ENCODE peak calls at places on chromosome 15, in four cellular contexts. C is heart left ventricle; Q is A549; U is CD8-positive, alpha-beta memory T cell. R is an unnamed sample.

GRCh38 chr15:90829942-90830440 is 38.4 kb upstream of the FURIN start:
- DNase-seq in U (peak; percentile 22), Q (no peak), C (no peak), R (no peak)

GRCh38 chr15:82539690-82540054 is 585 bp downstream of the RPS17 start:
- DNase-seq in Q (no peak), U (no peak), C (no peak), R (no peak)

GRCh38 chr15:57377478-57377847 is 1.2 kb downstream of the CGNL1 start:
- DNase-seq in Q (peak; percentile 47), U (no peak), C (no peak), R (no peak)

GRCh38 chr15:76533060-76533955 is 196.7 kb downstream of the ISL2 start:
- DNase-seq in Q (peak; percentile 51), U (no peak), C (no peak), R (no peak)

GRCh38 chr15:91855684-91856553 is 2.4 kb downstream of the SLCO3A1 start:
- DNase-seq in Q (peak; percentile 64), C (no peak), U (no peak), R (no peak)

GRCh38 chr15:79179108-79179561 is 88.6 kb upstream of the RASGRF1 start:
- DNase-seq in U (no peak), C (no peak), Q (peak; percentile 72), R (no peak)

GRCh38 chr15:79192462-79193036 is 90.0 kb upstream of the ANKRD34C start:
- DNase-seq in U (no peak), Q (no peak), C (no peak), R (no peak)

GRCh38 chr15:95470529-95470928 is 860.0 kb upstream of the NR2F2 start:
- DNase-seq in U (no peak), C (no peak), Q (no peak), R (peak; percentile 15)

GRCh38 chr15:66593219-66593780 is 27.5 kb upstream of the LCTL start:
- DNase-seq in Q (no peak), U (no peak), C (no peak), R (no peak)

GRCh38 chr15:50009634-50010033 is 109.4 kb downstream of the ATP8B4 start:
- DNase-seq in Q (no peak), C (no peak), U (no peak), R (no peak)

GRCh38 chr15:49747340-49747739 is 126.5 kb downstream of the DTWD1 start:
- DNase-seq in U (no peak), Q (no peak), C (no peak), R (no peak)

GRCh38 chr15:75328493-75329314 is 7.2 kb upstream of the COMMD4 start:
- DNase-seq in Q (no peak), C (no peak), U (no peak), R (no peak)

GRCh38 chr15:90167121-90167520 is 34.0 kb upstream of the SEMA4B start:
- DNase-seq in C (no peak), U (no peak), Q (no peak), R (no peak)

GRCh38 chr15:25175789-25176615 is 221.2 kb downstream of the SNRPN start:
- DNase-seq in U (no peak), C (peak; percentile 2), Q (no peak), R (peak; percentile 4)

GRCh38 chr15:56943398-56943797 is 25.0 kb downstream of the TCF12 start:
- DNase-seq in U (no peak), Q (no peak), C (no peak), R (no peak)

GRCh38 chr15:35728176-35728938 is 182.4 kb upstream of the DPH6 start:
- DNase-seq in U (no peak), Q (peak; percentile 7), C (no peak), R (no peak)

GRCh38 chr15:48582472-48583235 is 62.9 kb downstream of the FBN1 start:
- DNase-seq in Q (no peak), U (no peak), C (no peak), R (peak; percentile 58)

GRCh38 chr15:78850926-78851600 is 21.6 kb upstream of the MORF4L1 start:
- DNase-seq in Q (no peak), U (no peak), C (no peak), R (no peak)

GRCh38 chr15:56741541-56741940 is 8.2 kb upstream of the ZNF280D start:
- DNase-seq in U (no peak), C (no peak), Q (no peak), R (no peak)

GRCh38 chr15:27449041-27449440 is 478.1 kb downstream of the GABRG3 start:
- DNase-seq in Q (no peak), C (no peak), U (no peak), R (no peak)

GRCh38 chr15:46080018-46080417 is 445.2 kb downstream of the SQOR start:
- DNase-seq in C (no peak), U (no peak), Q (no peak), R (peak; percentile 51)

GRCh38 chr15:22811640-22812039 is 25.2 kb downstream of the NIPA1 start:
- DNase-seq in C (no peak), Q (peak; percentile 79), U (no peak), R (no peak)

GRCh38 chr15:51780636-51781035 is 29.2 kb downstream of the TMOD2 start:
- DNase-seq in C (no peak), Q (no peak), U (no peak), R (no peak)

GRCh38 chr15:91499774-91500383 is 353.6 kb upstream of the SLCO3A1 start:
- DNase-seq in Q (no peak), C (no peak), U (no peak), R (no peak)

GRCh38 chr15:78004919-78005634 is 72.4 kb downstream of the TBC1D2B start:
- DNase-seq in Q (peak; percentile 51), U (no peak), C (peak; percentile 79), R (peak; percentile 85)

GRCh38 chr15:45048784-45049631 is 26.0 kb downstream of the SORD start:
- DNase-seq in C (no peak), Q (no peak), U (no peak), R (no peak)

GRCh38 chr15:74391604-74392401 is 24.4 kb upstream of the CYP11A1 start:
- DNase-seq in U (no peak), C (no peak), Q (no peak), R (no peak)

GRCh38 chr15:25740438-25741252 is 122.5 kb downstream of the ATP10A start:
- DNase-seq in U (no peak), C (no peak), Q (no peak), R (no peak)

GRCh38 chr15:39312984-39313383 is 267.9 kb upstream of the THBS1 start:
- DNase-seq in C (peak; percentile 21), U (no peak), Q (peak; percentile 47), R (no peak)

DNA sequence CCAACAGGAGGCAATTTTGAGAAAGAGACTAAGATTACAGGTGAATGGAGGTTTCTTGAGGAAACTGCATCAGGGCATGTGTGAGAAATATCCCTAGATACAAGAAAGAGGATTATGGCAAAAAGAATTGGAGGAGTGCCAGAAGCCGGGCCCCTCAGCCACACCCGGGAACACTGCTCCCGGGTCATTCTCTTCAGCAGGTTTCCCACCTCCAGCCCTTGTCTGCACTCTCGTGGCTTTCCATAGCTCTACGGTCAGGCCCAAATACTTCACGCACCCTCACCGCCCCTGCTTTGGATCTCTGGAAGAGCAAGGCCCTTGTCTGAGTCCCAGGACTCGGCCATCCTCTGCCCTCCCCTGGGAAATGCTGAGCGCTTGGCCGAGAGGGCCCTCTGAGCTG is 38.7 kb upstream of the SPTBN5 start:
- DNase-seq in Q (no peak), U (no peak), C (no peak), R (no peak)
- H3K4me1 ChIP-seq in Q (peaks cover 69% of the 10 kb centered on the region), U (peaks cover 47% of the 10 kb centered on the region), C (peaks cover 95% of the 10 kb centered on the region), R (peaks cover 37% of the 10 kb centered on the region)

GRCh38 chr15:98733098-98733497 is 84.8 kb downstream of the IGF1R start:
- DNase-seq in C (no peak), U (no peak), Q (no peak), R (no peak)
- H3K4me1 ChIP-seq in C (peaks cover 89% of the 10 kb centered on the region), U (peaks cover 21% of the 10 kb centered on the region), Q (peaks cover 82% of the 10 kb centered on the region), R (peaks cover 34% of the 10 kb centered on the region)

GRCh38 chr15:63892794-63893441 is 59.2 kb upstream of the HERC1 start:
- DNase-seq in Q (no peak), C (no peak), U (peak; percentile 53), R (peak; percentile 65)
- H3K4me1 ChIP-seq in Q (peaks cover 14% of the 10 kb centered on the region), C (peaks cover 22% of the 10 kb centered on the region), U (peaks cover 87% of the 10 kb centered on the region), R (peaks cover 13% of the 10 kb centered on the region)

GRCh38 chr15:72782274-72782992 is 1.1 kb downstream of the ADPGK start:
- DNase-seq in U (no peak), Q (no peak), C (no peak), R (no peak)

GRCh38 chr15:72785452-72786243 is 2.1 kb upstream of the ADPGK start:
- DNase-seq in Q (no peak), U (peak; percentile 57), C (no peak), R (no peak)

GRCh38 chr15:72782993-72783562 is 480 bp downstream of the ADPGK start:
- DNase-seq in C (peak; percentile 43), U (no peak), Q (no peak), R (no peak)

GRCh38 chr15:72784233-72784876 is 797 bp upstream of the ADPGK start:
- DNase-seq in C (peak; percentile 9), U (no peak), Q (peak; percentile 87), R (no peak)

DNA sequence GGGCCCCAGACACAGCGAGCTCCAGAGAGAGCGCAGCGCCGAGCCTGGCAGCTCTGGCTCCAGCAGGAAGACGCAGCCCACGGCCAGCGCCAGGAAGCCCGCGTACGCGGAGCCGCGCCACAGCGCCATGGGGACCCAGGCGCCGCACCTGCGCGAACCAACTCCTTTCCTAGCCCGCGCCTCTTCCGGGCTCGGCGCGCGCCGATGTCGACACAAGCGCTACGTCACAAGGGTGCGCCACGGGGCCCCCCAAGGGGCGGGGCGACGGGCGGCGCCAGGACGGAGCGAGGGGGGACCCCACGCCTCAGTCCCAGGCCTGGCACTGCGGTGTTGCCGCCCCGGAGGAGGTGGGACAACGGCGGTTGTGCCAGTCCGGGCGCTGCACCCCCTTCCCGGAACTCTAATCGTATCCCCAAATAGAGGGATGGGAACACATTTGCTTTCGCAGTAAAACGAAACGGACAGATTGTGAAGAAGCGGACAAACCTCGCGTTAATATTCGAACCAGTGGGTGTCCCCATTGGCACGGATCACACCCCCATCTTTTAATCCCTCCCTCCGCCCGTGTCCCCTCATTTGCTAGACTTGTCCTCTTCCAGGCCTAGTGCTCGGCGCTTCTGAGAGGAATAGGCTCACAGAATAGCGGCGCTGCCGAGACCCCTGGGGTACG is at the start of gene ADPGK:
- DNase-seq in Q (peak; percentile 96), U (peak; percentile 93), C (peak; percentile 91), R (peak; percentile 97)
- H3K4me1 ChIP-seq in Q (peaks cover 16% of the 10 kb centered on the region), U (peaks cover 45% of the 10 kb centered on the region), C (peaks cover 26% of the 10 kb centered on the region), R (peaks cover 7% of the 10 kb centered on the region)

DNA sequence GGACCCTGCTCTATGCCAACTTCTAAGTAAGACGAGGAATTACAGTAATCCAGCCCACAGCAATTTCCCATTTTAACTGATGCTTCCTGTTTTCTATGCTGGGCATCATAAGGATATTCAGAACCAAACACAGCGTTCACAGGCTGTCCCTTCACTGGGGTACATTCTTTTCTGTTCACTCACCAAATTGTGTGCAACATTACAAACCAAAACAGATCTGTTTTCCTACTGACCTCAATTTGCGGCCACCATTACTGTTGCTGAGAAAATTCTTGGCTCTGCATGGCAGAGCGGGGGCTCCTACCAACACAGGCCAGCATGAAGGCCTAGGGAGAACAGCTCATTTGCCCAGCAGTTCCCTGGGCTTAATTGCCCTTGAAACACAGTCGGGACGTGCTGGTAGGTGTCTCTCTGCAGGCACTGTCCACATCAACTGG is 76.5 kb downstream of the MYO1E start:
- DNase-seq in Q (peak; percentile 62), C (no peak), U (no peak), R (no peak)
- H3K4me1 ChIP-seq in Q (peaks cover 100% of the 10 kb centered on the region), C (peaks cover 78% of the 10 kb centered on the region), U (peaks cover 18% of the 10 kb centered on the region), R (peaks cover 16% of the 10 kb centered on the region)